ENCODE peak calls at places on chromosomes 6 and 20, in six cellular contexts. D is IMR-90, K is H9, Y is neuronal stem cell, H is trophoblast cell, J is mesendoderm. F is an unnamed sample.

GRCh38 chr6:154792761-154793160 is 59.5 kb downstream of the SCAF8 start:
- DNase-seq in K (no peak), J (no peak), Y (no peak), H (peak), D (peak), F (no peak)

GRCh38 chr6:148996815-148997214 is 250.0 kb downstream of the UST start:
- DNase-seq in D (no peak), Y (no peak), J (no peak), K (no peak), H (no peak), F (no peak)

GRCh38 chr6:121522265-121522664 is 86.8 kb downstream of the GJA1 start:
- DNase-seq in J (peak), Y (no peak), D (peak), H (peak), K (no peak), F (peak)

GRCh38 chr6:17877196-17877889 is 110.1 kb downstream of the KIF13A start:
- DNase-seq in J (no peak), H (no peak), D (peak), Y (no peak), K (no peak), F (no peak)

GRCh38 chr20:36298795-36299339 is 7.3 kb upstream of the DLGAP4 start:
- DNase-seq in D (no peak), J (no peak), H (no peak), Y (no peak), K (no peak), F (no peak)

GRCh38 chr20:43508106-43508505 is 609 bp downstream of the L3MBTL1 start:
- DNase-seq in J (peak), D (no peak), Y (no peak), H (peak), K (peak), F (no peak)

GRCh38 chr20:8223096-8223870 is 91.2 kb downstream of the PLCB1 start:
- DNase-seq in K (no peak), J (no peak), D (peak), H (peak), Y (no peak), F (peak)

GRCh38 chr20:4170621-4171537 is 155.5 kb upstream of the RNF24 start:
- DNase-seq in H (no peak), K (no peak), Y (no peak), D (no peak), J (no peak), F (peak)

GRCh38 chr6:1388927-1389790 is at the start of gene FOXF2:
- DNase-seq in D (no peak), J (peak), Y (peak), H (peak), K (peak), F (no peak)

GRCh38 chr20:45037635-45038034 is 63.3 kb downstream of the KCNS1 start:
- DNase-seq in Y (no peak), H (peak), K (no peak), D (no peak), J (no peak), F (no peak)

GRCh38 chr20:45038747-45039469 is 62.0 kb downstream of the KCNS1 start:
- DNase-seq in D (no peak), J (no peak), Y (no peak), K (no peak), H (peak), F (no peak)

GRCh38 chr20:45036044-45036755 is 64.7 kb downstream of the KCNS1 start:
- DNase-seq in D (peak), K (no peak), Y (no peak), J (no peak), H (peak), F (peak)

GRCh38 chr20:45039470-45039811 is 61.5 kb downstream of the KCNS1 start:
- DNase-seq in D (no peak), K (no peak), H (peak), J (no peak), Y (no peak), F (no peak)

GRCh38 chr20:45037050-45037449 is 63.9 kb downstream of the KCNS1 start:
- DNase-seq in J (no peak), K (no peak), H (no peak), D (peak), Y (no peak), F (peak)
- H2BK120ac ChIP-seq in J (no peak), K (no peak), H (no peak), D (peak), Y (no peak), F (no peak)

GRCh38 chr20:38804682-38805501 is 605 bp upstream of the PPP1R16B start:
- DNase-seq in J (peak), D (no peak), H (no peak), Y (peak), K (peak), F (no peak)
- H2BK120ac ChIP-seq in J (no peak), D (no peak), H (no peak), Y (peak), K (no peak), F (no peak)

GRCh38 chr6:20879526-20879925 is 345.3 kb downstream of the CDKAL1 start:
- DNase-seq in Y (no peak), D (no peak), H (peak), K (no peak), J (no peak), F (peak)

GRCh38 chr6:20882014-20882413 is 347.8 kb downstream of the CDKAL1 start:
- DNase-seq in D (no peak), K (peak), H (no peak), Y (no peak), J (no peak), F (no peak)

GRCh38 chr6:20877008-20877937 is 343.0 kb downstream of the CDKAL1 start:
- DNase-seq in D (peak), Y (no peak), J (peak), H (peak), K (no peak), F (peak)

GRCh38 chr6:20881365-20881764 is 347.1 kb downstream of the CDKAL1 start:
- DNase-seq in H (no peak), D (no peak), K (no peak), Y (no peak), J (no peak), F (no peak)

GRCh38 chr6:20879121-20879520 is 344.9 kb downstream of the CDKAL1 start:
- DNase-seq in H (peak), J (no peak), K (no peak), Y (no peak), D (no peak), F (no peak)
- H2BK120ac ChIP-seq in H (peak), J (no peak), K (no peak), Y (no peak), D (peak), F (peak)

GRCh38 chr20:47368301-47368700 is 11.8 kb upstream of the ZMYND8 start:
- DNase-seq in J (no peak), K (no peak), D (no peak), Y (no peak), H (no peak), F (no peak)

GRCh38 chr20:47373206-47373722 is 16.8 kb upstream of the ZMYND8 start:
- DNase-seq in Y (no peak), K (no peak), H (no peak), J (no peak), D (no peak), F (no peak)

GRCh38 chr20:47365023-47365764 is 8.7 kb upstream of the ZMYND8 start:
- DNase-seq in H (no peak), K (no peak), J (peak), Y (no peak), D (no peak), F (no peak)

GRCh38 chr20:47370214-47370613 is 13.7 kb upstream of the ZMYND8 start:
- DNase-seq in K (no peak), D (no peak), J (no peak), H (no peak), Y (no peak), F (no peak)

GRCh38 chr20:47370850-47371782 is 14.6 kb upstream of the ZMYND8 start:
- DNase-seq in Y (no peak), J (peak), H (peak), D (no peak), K (peak), F (peak)
- H2BK120ac ChIP-seq in Y (no peak), J (no peak), H (peak), D (no peak), K (no peak), F (no peak)

GRCh38 chr6:163949367-163949766 is 534.8 kb downstream of the QKI start:
- DNase-seq in Y (no peak), D (peak), H (no peak), K (no peak), J (no peak), F (no peak)
- H2BK120ac ChIP-seq in Y (no peak), D (no peak), H (no peak), K (no peak), J (no peak), F (no peak)

GRCh38 chr6:107113460-107114212 is 1.7 kb downstream of the BEND3 start:
- DNase-seq in Y (no peak), J (no peak), K (no peak), H (no peak), D (no peak), F (no peak)
- H2BK120ac ChIP-seq in Y (no peak), J (peak), K (no peak), H (no peak), D (no peak), F (no peak)

DNA sequence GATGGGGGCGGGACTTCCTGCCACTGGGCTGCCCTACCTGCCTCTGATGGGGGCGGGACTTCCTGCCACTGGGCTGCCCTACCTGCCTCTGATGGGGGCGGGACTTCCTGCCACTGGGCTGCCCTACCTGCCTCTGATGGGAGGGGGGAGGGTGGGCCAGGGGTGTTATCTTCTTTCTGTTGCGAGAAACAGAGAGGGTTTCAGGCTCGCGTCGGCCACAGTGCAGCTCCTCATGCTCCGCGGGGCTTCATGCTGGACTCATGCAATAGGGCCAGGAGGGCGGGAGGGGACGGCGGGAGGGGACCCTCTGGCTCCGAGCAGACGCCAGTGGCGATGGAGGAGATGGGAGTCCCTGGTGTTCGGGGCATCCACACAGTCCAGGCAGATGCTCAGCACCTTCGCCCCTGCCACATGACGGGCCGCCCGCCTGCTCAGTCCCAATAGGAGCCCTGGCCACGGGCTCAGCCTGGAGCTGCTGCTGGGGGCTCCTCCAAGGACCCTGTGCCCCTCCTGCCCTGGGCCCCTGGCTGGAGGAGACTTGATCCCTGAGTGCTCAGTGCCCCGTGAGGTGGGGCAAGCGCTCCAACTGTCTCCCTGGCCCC is 48.8 kb upstream of the CHRNA4 start:
- DNase-seq in J (peak), K (peak), D (no peak), Y (no peak), H (no peak), F (no peak)
- H2BK120ac ChIP-seq in J (no peak), K (no peak), D (no peak), Y (no peak), H (no peak), F (no peak)

DNA sequence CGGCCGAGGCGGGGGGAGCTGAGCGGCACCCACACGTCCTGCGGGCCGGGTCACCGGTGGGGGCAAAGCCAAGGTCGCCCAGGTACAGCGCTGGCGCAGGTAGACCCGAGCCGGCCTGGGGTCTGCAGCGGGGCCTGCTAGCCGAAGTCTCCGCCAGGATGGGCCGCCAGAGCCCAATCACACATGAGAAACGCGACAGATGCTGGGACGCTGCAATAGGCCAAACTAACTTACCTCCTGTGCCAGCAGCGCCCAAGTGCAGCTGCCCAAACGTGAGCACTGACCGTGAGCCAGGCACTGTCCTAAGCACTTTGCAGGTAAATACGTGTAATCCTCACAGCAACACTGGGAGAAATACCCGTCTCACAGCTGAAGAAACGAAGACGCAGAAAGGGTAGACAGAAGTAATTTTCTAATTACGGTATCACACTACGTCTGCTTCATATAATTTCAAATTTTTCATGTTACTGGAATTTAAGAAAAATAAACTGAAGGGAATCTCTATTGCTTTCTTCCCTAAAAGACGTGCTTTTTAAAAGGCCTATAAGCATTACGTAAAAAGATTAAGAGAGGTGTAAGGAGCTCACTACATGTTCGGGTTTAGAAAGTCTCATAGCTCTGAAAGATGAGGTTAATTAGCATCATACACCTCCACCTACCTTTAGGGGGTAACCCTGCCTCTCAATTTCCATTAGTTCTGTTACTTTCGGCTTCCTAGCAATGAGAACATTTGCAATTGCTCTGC is 614 bp upstream of the PLAGL1 start:
- DNase-seq in D (no peak), H (peak), J (peak), K (peak), Y (no peak), F (no peak)
- H2BK120ac ChIP-seq in D (no peak), H (no peak), J (no peak), K (no peak), Y (no peak), F (no peak)

F was measured in mesenchymal stem cell.